ENCODE peak calls at places on chromosomes 5 and 9, in five cellular contexts. V is Peyer's patch, S is A549, C is stomach, U is ovary. A is an unnamed sample. For H3K4me1, the result is how much of the 10 kb centered on the place peaks cover.

GRCh38 chr9:93587284-93587650 is 10.9 kb downstream of the PHF2 start:
- DNase-seq in V (peak), S (no peak), C (no peak), U (peak), A (no peak)

GRCh38 chr9:93082841-93083411 is 13.1 kb upstream of the CARD19 start:
- DNase-seq in V (no peak), S (no peak), C (no peak), U (peak), A (no peak)

GRCh38 chr9:114856210-114856941 is 50.5 kb upstream of the TNFSF15 start:
- DNase-seq in V (no peak), S (no peak), C (no peak), U (no peak), A (no peak)

GRCh38 chr5:54590824-54591223 is 73.3 kb downstream of the SNX18 start:
- DNase-seq in V (no peak), S (no peak), C (no peak), U (no peak), A (no peak)

GRCh38 chr9:125990186-125990792 is 243.1 kb downstream of the PBX3 start:
- DNase-seq in V (no peak), S (no peak), C (no peak), U (no peak), A (no peak)

GRCh38 chr9:87795178-87795577 is 69.3 kb downstream of the CTSL start:
- DNase-seq in V (no peak), S (no peak), C (no peak), U (no peak), A (no peak)

GRCh38 chr5:120479066-120479465 is 15.0 kb downstream of the PRR16 start:
- DNase-seq in V (no peak), S (no peak), C (no peak), U (no peak), A (no peak)

GRCh38 chr9:109889456-109889855 is 109.5 kb downstream of the PALM2AKAP2 start:
- DNase-seq in V (no peak), S (no peak), C (no peak), U (no peak), A (no peak)

GRCh38 chr5:76718381-76718832 is 2.5 kb downstream of the F2R start:
- DNase-seq in V (no peak), S (no peak), C (no peak), U (no peak), A (no peak)

GRCh38 chr5:125032286-125032685 is 285.8 kb upstream of the ZNF608 start:
- DNase-seq in V (no peak), S (no peak), C (no peak), U (no peak), A (no peak)

GRCh38 chr5:69007086-69007672 is 86.6 kb upstream of the SLC30A5 start:
- DNase-seq in V (no peak), S (no peak), C (no peak), U (no peak), A (no peak)

GRCh38 chr9:132787748-132788159 is 90.3 kb downstream of the AK8 start:
- DNase-seq in V (no peak), S (no peak), C (no peak), U (no peak), A (no peak)

GRCh38 chr5:126100767-126101166 is 322.4 kb upstream of the GRAMD2B start:
- DNase-seq in V (no peak), S (peak), C (no peak), U (no peak), A (no peak)
- TF ChIP-seq CTCF in V (no peak), S (peak), C (no peak), U (no peak), A (no peak)

DNA sequence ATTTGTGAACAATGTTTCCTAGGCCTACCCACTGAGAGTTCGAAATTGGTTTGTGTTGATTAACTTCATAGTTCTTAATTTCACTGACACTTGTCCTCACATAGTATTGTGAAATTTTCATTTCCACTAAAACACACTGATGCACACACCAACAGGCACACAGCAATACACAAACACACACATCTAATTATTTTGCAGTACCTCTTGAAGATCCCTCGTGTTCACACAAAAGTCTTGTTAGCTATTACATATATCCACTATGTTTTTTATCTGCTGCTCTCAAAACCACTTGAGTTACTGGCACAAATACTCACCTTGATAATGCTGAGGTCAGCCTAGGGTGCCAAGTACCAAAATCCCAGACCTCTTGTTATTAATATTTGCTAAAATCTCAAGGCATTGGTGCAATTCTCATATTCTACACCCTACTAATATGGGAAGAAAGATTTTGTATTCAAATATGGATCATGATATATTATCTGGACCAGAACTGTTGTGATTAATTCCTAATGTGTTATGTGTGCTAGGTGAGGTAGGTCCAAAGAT is 767.4 kb upstream of the CDH10 start:
- DNase-seq in V (no peak), S (no peak), C (no peak), U (no peak), A (no peak)
- H3K4me3 ChIP-seq in V (no peak), S (no peak), C (no peak), U (no peak), A (no peak)

GRCh38 chr9:128556276-128556675 is 3.9 kb downstream of the SPTAN1 start:
- DNase-seq in V (no peak), S (no peak), C (no peak), U (no peak), A (no peak)

GRCh38 chr9:128554155-128554862 is 1.9 kb downstream of the SPTAN1 start:
- DNase-seq in V (peak), S (peak), C (peak), U (peak), A (no peak)

GRCh38 chr9:128555180-128555721 is 2.9 kb downstream of the SPTAN1 start:
- DNase-seq in V (no peak), S (peak), C (no peak), U (no peak), A (no peak)

GRCh38 chr9:128558431-128559310 is 6.3 kb downstream of the SPTAN1 start:
- DNase-seq in V (peak), S (no peak), C (peak), U (peak), A (peak)

DNA sequence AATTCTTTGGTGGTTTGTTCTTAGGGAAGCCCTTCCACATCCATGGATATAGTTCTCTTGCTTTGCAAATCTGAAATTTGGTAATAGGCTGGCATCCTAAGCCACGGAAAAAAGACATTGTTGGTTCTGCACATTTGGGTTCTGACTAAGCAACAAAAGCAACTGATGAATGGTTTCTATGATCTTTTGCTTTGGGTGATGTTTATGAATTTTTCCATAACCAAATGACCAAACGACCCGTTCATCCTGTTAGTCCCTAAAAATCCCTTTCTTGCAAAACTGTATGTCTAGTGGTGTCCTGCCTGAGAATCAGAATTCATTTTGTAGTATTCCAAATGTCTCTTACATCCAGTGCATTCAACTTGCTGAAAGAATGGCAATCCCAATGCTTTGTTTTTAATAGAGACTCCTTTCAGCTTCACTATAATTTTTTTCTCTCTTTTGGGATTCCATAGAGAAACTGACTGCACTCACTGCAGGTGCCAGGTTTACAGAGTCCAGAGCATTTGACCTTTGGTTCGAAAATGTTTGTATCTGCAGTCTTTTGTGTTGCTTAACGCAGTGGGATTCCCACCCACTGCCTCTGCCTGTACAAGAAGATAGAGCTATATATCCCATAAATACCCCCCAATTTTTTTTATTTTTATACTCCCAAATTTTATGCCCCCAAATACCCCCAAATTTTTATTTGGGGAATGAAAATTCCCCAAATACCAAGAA is 4.7 kb downstream of the SPTAN1 start:
- DNase-seq in V (no peak), S (no peak), C (no peak), U (no peak), A (no peak)
- H3K4me1 ChIP-seq in V (under half), S (half or more), C (half or more), U (under half), A (under half)

GRCh38 chr9:37480759-37481158 is 5.0 kb upstream of the POLR1E start:
- DNase-seq in V (no peak), S (no peak), C (no peak), U (no peak), A (no peak)
- TF ChIP-seq CTCF in V (no peak), S (no peak), C (no peak), U (no peak), A (no peak)

GRCh38 chr9:131008563-131008908 is 438 bp upstream of the LAMC3 start:
- DNase-seq in V (no peak), S (no peak), C (no peak), U (no peak), A (no peak)
- H3K4me3 ChIP-seq in V (peak), S (peak), C (peak), U (no peak), A (no peak)

DNA sequence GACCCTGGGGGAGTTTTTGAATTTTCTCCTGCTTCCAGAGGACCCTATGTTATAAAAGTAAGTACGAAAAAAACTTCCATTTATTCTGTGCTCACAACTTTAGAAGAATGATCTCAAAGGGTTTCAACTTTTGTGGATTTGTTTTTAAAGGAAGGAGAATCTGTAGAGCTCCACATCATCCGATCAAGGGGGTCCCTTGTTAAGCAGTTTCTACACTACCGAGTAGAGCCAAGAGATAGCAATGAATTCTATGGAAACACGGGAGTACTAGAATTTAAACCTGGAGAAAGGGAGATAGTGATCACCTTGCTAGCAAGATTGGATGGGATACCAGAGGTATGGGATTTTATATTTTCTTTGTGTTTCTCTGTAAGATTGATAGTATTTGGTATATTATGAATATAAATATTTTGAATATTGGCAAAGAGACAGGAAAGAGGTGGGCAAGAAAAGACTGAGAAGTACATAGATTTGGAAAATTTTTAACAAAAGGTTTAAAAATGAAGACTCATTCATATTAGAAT is 84.2 kb downstream of the ADGRV1 start:
- DNase-seq in V (no peak), S (no peak), C (no peak), U (no peak), A (no peak)
- H3K4me1 ChIP-seq in V (under half), S (under half), C (under half), U (under half), A (under half)

GRCh38 chr5:179678238-179679013 is 2.4 kb downstream of the CBY3 start:
- DNase-seq in V (peak), S (peak), C (peak), U (peak), A (peak)

GRCh38 chr5:179680014-179680779 is 637 bp downstream of the CBY3 start:
- DNase-seq in V (no peak), S (no peak), C (no peak), U (no peak), A (no peak)

GRCh38 chr5:179680780-179681411 is at the start of gene CBY3:
- DNase-seq in V (no peak), S (no peak), C (no peak), U (no peak), A (no peak)

DNA sequence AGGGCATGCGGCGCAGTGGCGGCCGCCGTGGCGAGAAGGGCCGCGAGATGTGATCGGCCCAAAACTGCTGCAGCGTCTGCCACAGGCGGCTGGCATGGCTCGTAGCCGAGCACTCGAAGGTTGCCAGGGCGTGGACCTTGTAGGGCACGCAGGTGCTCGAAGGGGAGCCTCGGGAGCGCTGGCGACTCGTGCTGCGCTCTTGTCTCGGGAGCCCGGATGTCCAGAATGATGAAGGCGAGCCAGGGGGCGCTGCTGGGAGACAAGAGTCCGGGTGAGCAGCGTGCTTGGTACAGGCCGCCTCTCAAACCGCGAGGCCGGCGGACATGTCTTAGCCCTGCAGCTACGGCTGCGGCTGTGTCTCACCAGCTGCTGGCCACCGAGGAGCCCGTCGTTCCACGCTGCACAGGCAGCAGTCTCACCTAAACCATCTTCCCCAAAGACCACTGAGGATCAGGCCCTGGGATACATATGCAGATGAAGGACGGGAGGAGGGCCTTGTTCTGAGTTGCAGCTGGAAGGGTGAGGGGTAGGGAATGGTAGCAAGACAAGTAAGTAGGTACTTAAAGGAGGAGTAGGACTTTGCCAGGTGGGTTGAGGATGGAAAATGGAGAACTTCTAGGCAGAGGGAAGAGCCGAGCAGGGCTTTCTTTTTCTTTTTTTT is 1.7 kb downstream of the CBY3 start:
- DNase-seq in V (peak), S (no peak), C (peak), U (peak), A (peak)
- TF ChIP-seq CTCF in V (peak), S (no peak), C (no peak), U (peak), A (no peak)

A was measured in pancreas.